ENCODE peak calls at places on chromosomes 5 and 9, in five cellular contexts. Y, I, H, G and L are unnamed samples. For H3K27me3 and H3K4me1, the result is how much of the 10 kb centered on the place peaks cover.

GRCh38 chr5:170634236-170634990 is 130.6 kb downstream of the KCNIP1 start:
- DNase-seq in I (no peak), Y (no peak), H (no peak), G (no peak), L (no peak)

GRCh38 chr5:110478899-110479298 is 247.6 kb downstream of the TMEM232 start:
- DNase-seq in Y (no peak), I (no peak), H (peak), G (no peak), L (no peak)

GRCh38 chr9:129697956-129698757 is 32.7 kb downstream of the PRRX2 start:
- DNase-seq in I (peak), H (no peak), Y (no peak), G (peak), L (peak)

GRCh38 chr5:33631139-33631538 is 190.4 kb downstream of the TARS1 start:
- DNase-seq in G (no peak), Y (no peak), I (no peak), H (no peak), L (no peak)

GRCh38 chr5:83764101-83764500 is 43.4 kb upstream of the HAPLN1 start:
- DNase-seq in Y (no peak), H (no peak), G (no peak), I (no peak), L (no peak)

GRCh38 chr5:133389066-133389590 is 223.2 kb downstream of the FSTL4 start:
- DNase-seq in I (no peak), Y (peak), H (no peak), G (no peak), L (no peak)

GRCh38 chr9:123322771-123323481 is 33.1 kb upstream of the CRB2 start:
- DNase-seq in H (no peak), Y (no peak), G (no peak), I (no peak), L (no peak)

GRCh38 chr5:82849885-82850284 is 227.3 kb downstream of the TMEM167A start:
- DNase-seq in I (no peak), G (no peak), Y (no peak), H (no peak), L (no peak)

GRCh38 chr9:89940625-89941024 is 335.8 kb downstream of the GADD45G start:
- DNase-seq in G (no peak), H (peak), Y (no peak), I (no peak), L (no peak)

GRCh38 chr5:10352404-10353240 is 873 bp upstream of the MARCHF6 start:
- DNase-seq in I (no peak), G (no peak), H (peak), Y (no peak), L (no peak)

GRCh38 chr9:77877976-77878375 is 153.6 kb downstream of the GNAQ start:
- DNase-seq in Y (no peak), H (no peak), G (no peak), I (no peak), L (no peak)

DNA sequence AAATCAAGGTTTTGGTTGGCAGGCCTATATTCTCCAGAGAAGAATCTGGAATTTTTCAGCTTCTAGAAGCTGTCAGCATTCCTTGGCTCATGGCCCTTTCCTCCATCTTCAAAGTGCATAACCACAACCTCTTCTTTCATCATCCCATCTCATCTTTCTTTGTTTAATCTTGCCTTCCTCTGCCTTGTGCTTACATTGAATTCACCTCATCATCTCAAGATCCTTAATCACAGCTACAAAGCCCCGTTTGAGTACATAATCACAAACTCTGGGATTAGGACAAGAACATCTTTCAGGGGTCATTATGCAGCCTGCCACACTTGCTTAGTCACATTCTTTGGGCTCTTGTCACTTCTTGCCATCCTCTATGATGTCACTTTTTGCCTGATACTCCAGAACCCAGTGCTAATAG is 130.3 kb downstream of the FOXD1 start:
- DNase-seq in I (no peak), H (peak), Y (no peak), G (no peak), L (no peak)
- H3K27ac ChIP-seq in I (no peak), H (no peak), Y (no peak), G (no peak), L (no peak)

GRCh38 chr5:55226934-55227737 is at the start of gene MCIDAS:
- DNase-seq in Y (peak), G (peak), H (peak), I (no peak), L (peak)

GRCh38 chr5:55223988-55224240 is 3.2 kb downstream of the MCIDAS start:
- DNase-seq in I (no peak), H (no peak), Y (no peak), G (no peak), L (no peak)

GRCh38 chr5:55227738-55228430 is 769 bp upstream of the MCIDAS start:
- DNase-seq in H (no peak), I (no peak), Y (no peak), G (no peak), L (no peak)

GRCh38 chr5:55225346-55225745 is 1.8 kb downstream of the MCIDAS start:
- DNase-seq in Y (no peak), G (no peak), H (no peak), I (no peak), L (no peak)

GRCh38 chr5:55226027-55226933 is 835 bp downstream of the MCIDAS start:
- DNase-seq in I (no peak), H (peak), G (peak), Y (peak), L (no peak)
- H3K27me3 ChIP-seq in I (under half), H (half or more), G (under half), Y (under half), L (half or more)

GRCh38 chr5:107464403-107464802 is 206.3 kb downstream of the EFNA5 start:
- DNase-seq in H (no peak), Y (no peak), G (no peak), I (no peak), L (no peak)
- H3K4me1 ChIP-seq in H (under half), Y (under half), G (under half), I (under half), L (half or more)

DNA sequence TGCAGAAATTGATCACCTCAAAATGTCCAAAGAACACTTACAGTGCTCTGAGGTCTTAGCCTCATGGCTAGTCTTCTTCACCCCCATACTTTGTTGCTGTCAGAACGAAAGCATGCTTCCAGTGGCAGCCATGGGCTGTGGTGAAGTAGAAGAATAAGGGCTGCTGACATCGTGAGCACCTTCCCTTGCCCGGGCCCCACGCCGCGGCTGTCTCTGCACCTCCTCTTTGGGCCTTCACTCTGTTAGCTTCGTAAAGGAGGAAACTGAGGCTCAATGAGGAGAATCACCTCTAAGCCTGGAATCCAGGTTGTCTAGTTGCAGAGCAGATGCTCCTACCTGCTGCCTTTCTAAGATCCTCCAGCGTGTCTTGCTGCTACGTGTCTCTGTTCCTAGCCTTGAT is 139.5 kb upstream of the SLC28A3 start:
- DNase-seq in H (no peak), G (no peak), Y (no peak), I (no peak), L (no peak)
- H3K27ac ChIP-seq in H (no peak), G (no peak), Y (no peak), I (no peak), L (no peak)

DNA sequence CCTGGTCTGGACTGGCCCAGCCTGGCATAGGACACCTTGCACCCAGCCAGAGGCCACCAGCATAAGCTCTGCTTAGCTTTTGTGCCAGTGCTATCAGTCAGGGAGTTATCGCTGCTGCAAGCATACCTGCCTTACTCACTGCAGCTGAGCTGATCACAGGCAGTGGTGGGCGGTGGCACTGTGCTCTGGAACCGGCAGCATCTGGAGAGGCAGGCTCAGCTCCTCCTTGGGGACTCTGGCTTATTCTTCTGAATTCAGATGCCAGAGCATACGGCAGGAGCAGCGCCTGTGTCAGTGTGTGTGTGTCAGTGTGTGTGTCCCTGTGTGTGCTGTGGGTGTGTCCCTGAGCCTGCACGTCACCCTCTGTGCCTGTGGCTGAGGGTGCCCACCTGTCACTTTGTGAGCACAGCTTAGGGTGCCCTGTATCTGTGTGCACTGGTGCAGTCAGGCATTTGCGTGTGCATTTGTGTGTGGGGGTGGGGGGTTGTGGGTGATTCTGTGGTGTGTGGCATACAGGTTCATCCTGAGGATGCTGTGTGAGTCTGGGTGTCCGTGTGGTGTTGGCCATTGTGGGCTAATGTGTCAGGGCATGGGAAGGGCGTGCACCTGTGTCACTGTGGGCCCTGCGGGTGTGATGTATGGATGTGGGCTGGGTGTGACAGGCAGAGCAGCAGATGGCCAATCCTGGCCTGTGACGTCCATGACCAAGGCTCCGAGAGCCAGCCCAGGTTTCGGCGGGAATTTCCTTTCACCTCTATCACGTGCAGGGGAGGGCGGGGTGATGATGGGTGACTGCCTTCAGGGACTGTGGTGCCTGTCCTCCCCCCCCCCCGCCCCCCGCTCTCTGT is 23.5 kb downstream of the LMX1B start:
- DNase-seq in I (no peak), H (no peak), Y (no peak), G (no peak), L (no peak)
- H3K27me3 ChIP-seq in I (under half), H (half or more), Y (under half), G (under half), L (half or more)

DNA sequence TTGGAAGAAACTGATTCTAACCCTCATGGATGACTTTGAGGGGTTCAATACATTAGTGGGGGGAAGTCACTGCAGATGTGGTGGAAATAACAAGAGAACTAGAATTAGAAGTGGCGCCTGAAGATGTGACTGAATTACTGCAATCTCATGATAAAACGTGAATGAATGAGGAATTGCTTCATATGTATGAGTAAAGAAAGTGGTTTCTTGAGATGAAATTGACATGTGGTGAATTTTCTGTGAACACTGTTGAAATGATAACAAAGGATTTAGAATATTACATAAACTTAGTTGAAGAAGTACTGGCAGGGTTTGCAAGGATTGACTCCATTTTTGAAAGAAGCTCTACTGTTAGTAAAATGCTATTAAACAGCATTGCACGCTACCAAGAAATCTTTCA is 113.0 kb downstream of the UGCG start:
- DNase-seq in G (no peak), H (no peak), I (no peak), Y (no peak), L (no peak)
- H3K4me1 ChIP-seq in G (under half), H (under half), I (under half), Y (under half), L (under half)

GRCh38 chr5:5784114-5784513 is 361.6 kb downstream of the ICE1 start:
- DNase-seq in H (no peak), I (no peak), G (no peak), Y (no peak), L (no peak)
- H3K27ac ChIP-seq in H (no peak), I (no peak), G (no peak), Y (no peak), L (no peak)

DNA sequence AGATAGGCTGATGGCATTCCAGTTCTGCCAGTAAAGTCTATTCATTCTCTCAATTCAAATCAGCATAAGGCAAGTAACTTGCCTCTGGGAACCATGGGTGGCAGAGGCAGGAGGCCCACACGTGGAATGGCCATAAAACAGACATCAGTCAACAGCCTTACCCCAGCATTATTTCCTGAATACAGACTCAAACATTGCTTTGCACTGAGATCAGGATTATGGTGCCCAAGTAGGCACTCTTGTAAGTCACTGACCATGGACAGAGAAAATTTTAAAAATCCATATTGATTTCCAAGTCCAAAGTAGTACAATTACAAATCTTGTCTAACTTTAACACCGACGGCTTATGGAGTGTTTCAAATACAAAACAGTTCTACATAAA is 157.7 kb downstream of the NR2F1-AS1 start:
- DNase-seq in I (no peak), Y (no peak), G (no peak), H (no peak), L (no peak)
- H3K27me3 ChIP-seq in I (under half), Y (under half), G (under half), H (under half), L (under half)

DNA sequence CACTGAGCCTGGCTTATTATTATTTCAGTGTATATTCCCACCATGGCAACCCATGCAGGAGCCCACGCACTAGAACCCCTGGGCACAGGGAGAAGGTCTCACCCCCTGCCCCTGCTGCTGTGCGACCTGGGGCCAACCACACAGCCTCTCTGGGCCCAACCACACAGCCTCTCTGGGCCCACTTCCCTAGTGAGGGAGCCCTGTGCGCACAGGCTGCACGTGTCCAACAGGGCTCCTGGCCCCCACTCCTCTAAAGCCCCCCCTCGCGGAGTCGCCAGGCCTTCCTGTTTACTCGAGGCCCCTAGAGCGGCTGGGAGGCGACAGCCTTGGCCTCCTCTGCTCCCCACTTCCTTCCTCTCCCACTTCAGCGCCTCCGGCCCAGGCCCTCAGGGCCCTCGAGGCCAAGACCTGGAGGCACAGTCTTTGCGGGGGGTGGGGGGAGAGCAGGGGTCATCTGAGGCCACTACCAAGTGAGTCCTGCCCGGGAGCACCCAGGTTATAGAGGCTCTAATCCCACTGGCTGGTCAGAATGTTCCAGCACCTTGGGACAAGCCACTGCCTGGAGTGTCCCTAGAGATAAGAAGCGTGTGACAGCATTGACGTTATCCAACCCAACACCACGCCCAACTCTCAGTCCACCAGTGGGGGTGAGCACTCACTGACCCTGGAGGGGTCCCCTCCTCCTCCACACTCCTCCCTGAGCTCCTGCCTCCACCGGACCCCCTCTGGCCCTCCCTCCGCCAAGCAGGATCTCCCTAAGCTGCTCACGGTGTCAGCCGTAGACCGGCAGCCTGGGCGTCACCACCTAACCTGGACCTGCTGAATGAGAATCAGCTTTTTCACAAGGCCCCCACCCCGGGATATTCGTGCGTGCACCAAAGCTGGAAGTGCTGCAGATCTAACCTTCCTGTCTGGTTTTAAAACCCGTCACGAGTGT is 7.9 kb upstream of the ENG start:
- DNase-seq in Y (peak), H (no peak), G (peak), I (peak), L (peak)
- H3K4me1 ChIP-seq in Y (under half), H (under half), G (under half), I (under half), L (half or more)